ENCODE peak calls at places on chromosomes 16 and 17, in five cellular contexts. Z is neuronal stem cell, P is mesenchymal stem cell, Y is H1, U is trophoblast cell. V is an unnamed sample.

GRCh38 chr17:40532520-40533253 is 31.3 kb upstream of the TNS4 start:
- DNase-seq in Z (no peak), P (no peak), Y (no peak), U (no peak), V (no peak)

GRCh38 chr17:80861892-80862291 is 129.7 kb upstream of the CHMP6 start:
- DNase-seq in Z (no peak), P (peak), Y (no peak), U (peak), V (peak)

GRCh38 chr17:28960256-28961106 is 9.2 kb upstream of the PHF12 start:
- DNase-seq in Z (no peak), P (no peak), Y (no peak), U (no peak), V (peak)

GRCh38 chr16:63312343-63312742 is 1276.1 kb upstream of the CDH8 start:
- DNase-seq in Z (no peak), P (no peak), Y (no peak), U (no peak), V (no peak)

GRCh38 chr17:4327638-4328037 is 38.8 kb downstream of the UBE2G1 start:
- DNase-seq in Z (no peak), P (peak), Y (no peak), U (peak), V (no peak)

GRCh38 chr17:11950771-11951519 is 46.3 kb downstream of the ZNF18 start:
- DNase-seq in Z (no peak), P (no peak), Y (no peak), U (no peak), V (no peak)

GRCh38 chr16:75197522-75198134 is 9.3 kb downstream of the CTRB2 start:
- DNase-seq in Z (no peak), P (no peak), Y (no peak), U (no peak), V (no peak)

GRCh38 chr17:55462234-55462633 is 40.6 kb upstream of the MMD start:
- DNase-seq in Z (no peak), P (no peak), Y (no peak), U (peak), V (no peak)

GRCh38 chr17:64628641-64629040 is 33.5 kb downstream of the SMURF2 start:
- DNase-seq in Z (no peak), P (no peak), Y (no peak), U (no peak), V (no peak)

GRCh38 chr16:70686376-70687171 is 721 bp upstream of the MTSS2 start:
- DNase-seq in Z (no peak), P (no peak), Y (no peak), U (no peak), V (no peak)

GRCh38 chr17:20156196-20157077 is 147.3 kb downstream of the SPECC1 start:
- DNase-seq in Z (peak), P (peak), Y (no peak), U (peak), V (no peak)

GRCh38 chr17:49218941-49219913 is 8.7 kb downstream of the ABI3 start:
- DNase-seq in Z (no peak), P (no peak), Y (peak), U (peak), V (peak)

GRCh38 chr17:74474043-74474792 is 7.8 kb downstream of the CD300A start:
- DNase-seq in Z (no peak), P (no peak), Y (no peak), U (no peak), V (no peak)

GRCh38 chr16:86577314-86577971 is 906 bp upstream of the FOXL1 start:
- DNase-seq in Z (no peak), P (peak), Y (no peak), U (no peak), V (peak)

DNA sequence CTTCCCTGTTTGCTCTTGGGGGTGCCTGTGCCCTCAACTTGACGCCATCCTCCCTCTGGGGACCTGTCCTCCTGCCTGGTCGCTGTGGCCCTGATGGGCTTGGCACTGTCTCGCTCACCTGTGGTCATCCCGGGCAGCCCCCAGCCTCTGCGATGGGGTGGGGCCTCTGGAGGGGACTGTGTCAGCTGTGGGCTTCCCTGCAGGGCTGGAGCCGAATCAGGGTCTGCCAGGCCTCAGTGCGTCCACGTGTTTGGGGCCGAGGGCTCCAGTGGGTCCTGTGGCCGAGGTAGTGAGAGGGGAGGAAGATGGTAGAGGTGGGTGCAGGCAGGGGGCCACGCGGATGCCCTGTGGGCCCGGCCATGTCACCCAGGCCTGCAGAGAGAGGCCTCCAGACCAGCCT is 8.0 kb downstream of the PIGQ start:
- DNase-seq in Z (no peak), P (no peak), Y (no peak), U (no peak), V (no peak)
- H2BK12ac ChIP-seq in Z (peak), P (no peak), Y (no peak), U (no peak), V (no peak)

GRCh38 chr16:28589930-28590329 is 6.9 kb downstream of the SULT1A2 start:
- DNase-seq in Z (no peak), P (no peak), Y (no peak), U (no peak), V (no peak)
- H2BK12ac ChIP-seq in Z (no peak), P (no peak), Y (no peak), U (no peak), V (no peak)

GRCh38 chr17:50712641-50713296 is 5.1 kb upstream of the ANKRD40 start:
- DNase-seq in Z (no peak), P (no peak), Y (no peak), U (no peak), V (no peak)

GRCh38 chr17:50710650-50711049 is 2.9 kb upstream of the ANKRD40 start:
- DNase-seq in Z (no peak), P (no peak), Y (no peak), U (no peak), V (no peak)

GRCh38 chr17:50708050-50709000 is 611 bp upstream of the ANKRD40 start:
- DNase-seq in Z (no peak), P (peak), Y (no peak), U (no peak), V (no peak)

GRCh38 chr17:50707296-50708049 is at the start of gene ANKRD40:
- DNase-seq in Z (peak), P (peak), Y (peak), U (peak), V (peak)

GRCh38 chr17:50710025-50710424 is 2.3 kb upstream of the ANKRD40 start:
- DNase-seq in Z (no peak), P (no peak), Y (no peak), U (no peak), V (no peak)
- H2BK12ac ChIP-seq in Z (no peak), P (no peak), Y (no peak), U (no peak), V (no peak)

DNA sequence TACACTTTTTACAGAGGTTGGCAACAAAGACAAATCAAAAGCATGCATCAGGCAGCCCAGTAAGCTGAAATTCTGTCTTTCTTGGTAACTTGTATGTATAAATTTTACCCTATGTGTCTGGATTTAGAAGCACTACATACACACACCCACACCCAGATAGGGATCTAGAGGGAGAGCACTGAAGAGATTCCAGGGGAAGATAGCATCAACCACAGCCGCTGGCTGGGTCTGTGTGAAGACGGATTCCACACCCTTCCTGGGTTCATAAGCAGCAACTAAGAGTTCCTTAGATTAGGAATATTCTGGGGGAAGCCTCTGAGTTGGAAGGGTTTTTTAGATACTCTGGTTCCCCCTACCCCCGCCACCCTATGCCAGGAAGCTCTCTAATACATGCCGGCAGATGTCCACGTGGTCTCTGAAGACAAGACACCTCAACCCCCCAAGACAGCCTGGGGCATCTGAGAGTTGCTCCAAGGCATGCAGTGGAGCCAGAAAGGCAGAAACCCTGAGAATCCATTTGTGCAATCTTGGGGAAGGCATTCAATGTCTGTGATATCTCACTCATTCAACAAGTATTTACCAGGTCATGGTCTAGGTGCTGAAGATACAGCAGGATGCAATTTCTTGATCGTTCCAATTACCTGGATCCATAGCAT is 86.4 kb downstream of the NOG start:
- DNase-seq in Z (no peak), P (peak), Y (no peak), U (peak), V (no peak)
- H2BK12ac ChIP-seq in Z (no peak), P (no peak), Y (no peak), U (no peak), V (no peak)

GRCh38 chr17:57972151-57972550 is 15.9 kb downstream of the VEZF1 start:
- DNase-seq in Z (no peak), P (no peak), Y (no peak), U (no peak), V (no peak)
- H2BK12ac ChIP-seq in Z (no peak), P (no peak), Y (no peak), U (no peak), V (no peak)

DNA sequence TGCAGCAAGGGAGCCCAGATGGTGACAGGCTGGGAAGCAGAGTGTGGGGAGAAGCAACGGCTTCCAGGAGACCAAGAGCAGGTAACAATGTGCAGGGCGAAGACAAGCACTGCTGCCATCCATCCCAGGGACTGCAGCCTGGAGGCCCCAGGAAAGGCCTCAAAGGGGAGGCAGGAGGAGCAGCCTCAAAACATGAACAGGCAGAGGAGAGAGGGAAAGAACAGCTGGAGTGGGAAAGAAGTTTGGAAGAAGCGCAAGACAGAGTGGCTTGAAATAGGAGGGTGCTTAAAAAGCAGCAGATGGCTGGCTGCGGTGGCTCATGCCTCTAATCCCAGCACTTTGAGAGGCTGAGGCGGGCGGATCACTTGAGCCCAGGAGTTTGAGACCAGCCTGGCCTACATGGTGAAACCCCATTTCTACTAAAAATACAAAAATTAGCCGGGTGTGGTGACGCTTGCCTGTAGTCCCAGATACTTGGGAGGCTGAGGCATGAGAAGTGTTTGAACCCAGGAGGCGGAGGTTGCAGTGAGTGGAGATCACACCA is 52.5 kb downstream of the COG7 start:
- DNase-seq in Z (no peak), P (no peak), Y (no peak), U (no peak), V (no peak)
- H2BK12ac ChIP-seq in Z (no peak), P (no peak), Y (peak), U (no peak), V (no peak)